ENCODE peak calls at places on chromosome 20, in nine cellular contexts. P is C1 segment of cervical spinal cord; Y is iris pigment epithelial cell; G is WTC11; N is activated gamma-delta T cell treated with Interleukin-2 at 50 U/mL for 16 hours; C is pons; W is stimulated activated CD4-positive, alpha-beta T cell treated with anti-CD3 and anti-CD28 coated beads, Interleukin-1b, Interleukin-23, amount 100 ng/mL, for 1 hour; D is progenitor cell of endocrine pancreas; J is NCI-H748 treated with DMSO at 0.1 percent for 48 hours. B is an unnamed sample.

GRCh38 chr20:40991181-40991889 is 37.3 kb upstream of the TOP1 start:
- DNase-seq in P (no peak), Y (peak), G (no peak), N (peak), C (peak), W (no peak), D (no peak), J (no peak), B (peak)

GRCh38 chr20:63413323-63413722 is 52.2 kb upstream of the CHRNA4 start:
- DNase-seq in P (no peak), Y (no peak), G (no peak), N (no peak), C (no peak), W (no peak), D (no peak), J (no peak), B (no peak)

GRCh38 chr20:4305091-4305490 is 289.7 kb upstream of the RNF24 start:
- DNase-seq in P (no peak), Y (no peak), G (no peak), N (no peak), C (no peak), W (no peak), D (no peak), J (no peak), B (no peak)

GRCh38 chr20:51514836-51515235 is 27.7 kb downstream of the NFATC2 start:
- DNase-seq in P (no peak), Y (no peak), G (no peak), N (no peak), C (no peak), W (no peak), D (no peak), J (no peak), B (no peak)

GRCh38 chr20:59063358-59064213 is 21.0 kb upstream of the PRELID3B start:
- DNase-seq in P (no peak), Y (peak), G (no peak), N (no peak), C (no peak), W (no peak), D (no peak), J (peak), B (no peak)

GRCh38 chr20:63606701-63607100 is 20.2 kb downstream of the GMEB2 start:
- DNase-seq in P (no peak), Y (no peak), G (no peak), N (no peak), C (no peak), W (no peak), D (no peak), J (no peak), B (no peak)

GRCh38 chr20:63260943-63261807 is 6.9 kb upstream of the NKAIN4 start:
- DNase-seq in P (no peak), Y (no peak), G (no peak), N (no peak), C (no peak), W (no peak), D (no peak), J (no peak), B (no peak)

GRCh38 chr20:46243707-46244628 is 64.3 kb downstream of the CDH22 start:
- DNase-seq in P (no peak), Y (no peak), G (no peak), N (no peak), C (no peak), W (no peak), D (no peak), J (no peak), B (no peak)

GRCh38 chr20:1671891-1672669 is 14.5 kb upstream of the SIRPG start:
- DNase-seq in P (no peak), Y (no peak), G (no peak), N (no peak), C (peak), W (no peak), D (no peak), J (no peak), B (no peak)

GRCh38 chr20:60993647-60994046 is 258.4 kb upstream of the CDH4 start:
- DNase-seq in P (no peak), Y (no peak), G (no peak), N (no peak), C (no peak), W (no peak), D (no peak), J (no peak), B (no peak)

GRCh38 chr20:37643400-37643799 is 50.4 kb upstream of the CTNNBL1 start:
- DNase-seq in P (no peak), Y (no peak), G (no peak), N (no peak), C (no peak), W (no peak), D (no peak), J (no peak), B (no peak)

GRCh38 chr20:62956387-62957135 is 4.1 kb downstream of the SLC17A9 start:
- DNase-seq in P (no peak), Y (no peak), G (no peak), N (no peak), C (no peak), W (no peak), D (no peak), J (no peak), B (no peak)

GRCh38 chr20:16191496-16191895 is 381.8 kb downstream of the KIF16B start:
- DNase-seq in P (no peak), Y (no peak), G (no peak), N (no peak), C (no peak), W (no peak), D (no peak), J (no peak), B (no peak)

GRCh38 chr20:58452667-58453255 is 62.4 kb downstream of the APCDD1L start:
- DNase-seq in P (no peak), Y (no peak), G (no peak), N (no peak), C (no peak), W (no peak), D (no peak), J (no peak), B (no peak)

GRCh38 chr20:20837574-20838021 is 125.2 kb upstream of the RALGAPA2 start:
- DNase-seq in P (no peak), Y (peak), G (peak), N (no peak), C (peak), W (no peak), D (peak), J (peak), B (no peak)

GRCh38 chr20:4929686-4930397 is 71.5 kb downstream of the SLC23A2 start:
- DNase-seq in P (no peak), Y (peak), G (no peak), N (no peak), C (no peak), W (no peak), D (no peak), J (no peak), B (no peak)

GRCh38 chr20:36336838-36337478 is 30.8 kb downstream of the DLGAP4 start:
- DNase-seq in P (no peak), Y (no peak), G (no peak), N (no peak), C (no peak), W (no peak), D (no peak), J (no peak), B (no peak)

GRCh38 chr20:58659841-58660240 is 8.8 kb downstream of the STX16 start:
- DNase-seq in P (no peak), Y (no peak), G (no peak), N (no peak), C (no peak), W (no peak), D (no peak), J (no peak), B (no peak)